ENCODE peak calls at places on chromosome 17, in six cellular contexts. Y is HCT116, K is GM12878, W is H1, E is SK-N-SH, U is HepG2. R is an unnamed sample.

GRCh38 chr17:55607736-55608341 is 96.6 kb upstream of the SMIM36 start:
- DNase-seq in Y (no peak), K (no peak), W (no peak), E (no peak), U (no peak), R (no peak)

GRCh38 chr17:80591788-80592187 is 47.1 kb downstream of the RPTOR start:
- DNase-seq in Y (no peak), K (no peak), W (no peak), E (no peak), U (no peak), R (no peak)

GRCh38 chr17:77214743-77215142 is 74.0 kb downstream of the SEC14L1 start:
- DNase-seq in Y (peak), K (no peak), W (peak), E (peak), U (peak), R (peak)

GRCh38 chr17:58046230-58047094 is 36.8 kb upstream of the DYNLL2 start:
- DNase-seq in Y (no peak), K (no peak), W (no peak), E (no peak), U (no peak), R (no peak)

GRCh38 chr17:67246398-67246647 is 1.3 kb upstream of the HELZ start:
- DNase-seq in Y (no peak), K (no peak), W (no peak), E (peak), U (no peak), R (no peak)

GRCh38 chr17:43834106-43834505 is 1.2 kb upstream of the MPP3 start:
- DNase-seq in Y (no peak), K (no peak), W (no peak), E (no peak), U (no peak), R (no peak)

GRCh38 chr17:51701501-51701900 is 441.2 kb downstream of the UTP18 start:
- DNase-seq in Y (no peak), K (no peak), W (no peak), E (no peak), U (no peak), R (no peak)

GRCh38 chr17:78825696-78826095 is 14.9 kb downstream of the USP36 start:
- DNase-seq in Y (no peak), K (no peak), W (no peak), E (no peak), U (no peak), R (no peak)

GRCh38 chr17:53792997-53793396 is 29.7 kb upstream of the KIF2B start:
- DNase-seq in Y (no peak), K (no peak), W (no peak), E (no peak), U (no peak), R (no peak)

GRCh38 chr17:67500261-67500660 is 123.2 kb downstream of the PITPNC1 start:
- DNase-seq in Y (no peak), K (no peak), W (no peak), E (no peak), U (no peak), R (no peak)

GRCh38 chr17:19686400-19687090 is 29.8 kb downstream of the SLC47A2 start:
- DNase-seq in Y (no peak), K (no peak), W (no peak), E (no peak), U (peak), R (no peak)

GRCh38 chr17:33055746-33056145 is 64.1 kb downstream of the SPACA3 start:
- DNase-seq in Y (no peak), K (no peak), W (no peak), E (no peak), U (no peak), R (no peak)

GRCh38 chr17:50686494-50687199 is 21.1 kb downstream of the ANKRD40 start:
- DNase-seq in Y (peak), K (no peak), W (no peak), E (no peak), U (peak), R (no peak)

GRCh38 chr17:58564971-58565370 is 50.5 kb upstream of the MTMR4 start:
- DNase-seq in Y (no peak), K (no peak), W (no peak), E (no peak), U (no peak), R (no peak)

GRCh38 chr17:32660496-32660895 is 173.7 kb downstream of the CDK5R1 start:
- DNase-seq in Y (no peak), K (no peak), W (no peak), E (no peak), U (no peak), R (no peak)

GRCh38 chr17:61128671-61129115 is 270.9 kb upstream of the TBX2 start:
- DNase-seq in Y (no peak), K (no peak), W (no peak), E (no peak), U (no peak), R (no peak)

GRCh38 chr17:60091908-60092331 is 13.2 kb upstream of the HEATR6 start:
- DNase-seq in Y (no peak), K (no peak), W (no peak), E (no peak), U (no peak), R (no peak)

GRCh38 chr17:72691601-72692000 is 400.9 kb downstream of the SLC39A11 start:
- DNase-seq in Y (no peak), K (no peak), W (no peak), E (no peak), U (no peak), R (no peak)

GRCh38 chr17:50596191-50597037 is 35.9 kb downstream of the CACNA1G start:
- DNase-seq in Y (no peak), K (no peak), W (peak), E (no peak), U (no peak), R (no peak)

GRCh38 chr17:61996916-61997605 is 68.0 kb downstream of the MED13 start:
- DNase-seq in Y (no peak), K (no peak), W (no peak), E (no peak), U (no peak), R (no peak)

GRCh38 chr17:62648247-62648953 is 20.9 kb downstream of the MRC2 start:
- DNase-seq in Y (no peak), K (no peak), W (no peak), E (no peak), U (no peak), R (no peak)

GRCh38 chr17:880074-880870 is 98.1 kb downstream of the MRM3 start:
- DNase-seq in Y (no peak), K (no peak), W (no peak), E (no peak), U (no peak), R (no peak)

GRCh38 chr17:13346592-13346991 is 255.1 kb downstream of the HS3ST3A1 start:
- DNase-seq in Y (no peak), K (no peak), W (no peak), E (no peak), U (no peak), R (no peak)

GRCh38 chr17:13350466-13350865 is 251.3 kb downstream of the HS3ST3A1 start:
- DNase-seq in Y (no peak), K (no peak), W (no peak), E (no peak), U (no peak), R (no peak)

GRCh38 chr17:13351046-13351445 is 250.7 kb downstream of the HS3ST3A1 start:
- DNase-seq in Y (no peak), K (no peak), W (no peak), E (no peak), U (no peak), R (no peak)

GRCh38 chr17:13346996-13347762 is 254.6 kb downstream of the HS3ST3A1 start:
- DNase-seq in Y (peak), K (no peak), W (no peak), E (no peak), U (peak), R (no peak)

GRCh38 chr17:13346081-13346533 is 255.6 kb downstream of the HS3ST3A1 start:
- DNase-seq in Y (no peak), K (no peak), W (no peak), E (no peak), U (no peak), R (no peak)
- TF ChIP-seq JUND in Y (no peak), K (no peak), W (no peak), E (no peak), U (no peak), R (no peak)

DNA sequence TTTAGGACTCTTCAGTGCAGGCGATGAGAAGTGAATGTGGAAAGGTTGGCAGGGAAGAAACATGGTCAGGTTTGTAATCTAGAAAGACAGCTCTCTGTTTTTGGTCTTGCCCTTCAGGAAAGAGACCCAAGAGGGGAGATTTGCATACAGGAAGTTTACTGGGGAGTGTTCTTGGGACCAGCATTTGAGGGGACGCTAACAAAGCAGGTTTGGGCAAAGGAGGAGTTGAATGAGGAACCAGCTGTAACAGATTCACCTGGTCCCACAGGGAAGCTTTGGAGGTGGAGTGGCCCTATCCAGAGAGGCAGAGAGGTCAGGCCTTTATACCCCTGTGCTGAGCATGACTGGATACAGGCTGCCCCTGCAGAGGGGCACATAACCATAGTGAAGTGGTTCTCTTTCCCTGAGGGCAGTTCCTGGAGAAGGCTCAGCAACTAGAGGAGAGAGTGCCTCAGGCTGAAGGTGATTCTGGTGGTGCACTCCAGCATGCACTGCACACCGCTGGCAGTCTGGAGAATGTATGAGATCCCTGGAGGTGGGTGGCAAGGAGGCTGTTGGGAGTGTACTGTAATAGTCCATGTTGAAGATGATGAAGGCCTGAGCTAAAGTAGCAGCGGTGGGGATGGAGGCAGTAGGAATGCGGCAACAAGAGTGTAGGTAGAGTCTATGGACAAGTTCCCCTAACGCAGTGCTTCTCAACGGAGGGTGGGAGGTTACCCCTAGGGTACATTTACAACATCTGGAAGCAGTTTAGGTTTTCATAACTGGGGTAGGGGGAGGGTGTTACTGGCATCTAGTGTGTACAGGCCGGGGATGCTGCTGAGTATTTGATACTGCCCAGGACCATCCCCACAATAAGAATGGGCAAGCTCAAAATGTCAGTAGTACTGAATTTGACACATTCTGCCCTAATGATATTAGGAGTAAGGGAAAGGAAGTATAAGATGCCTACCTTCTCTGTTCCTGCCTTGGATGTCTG is 37.2 kb downstream of the MAP2K6 start:
- DNase-seq in Y (no peak), K (no peak), W (no peak), E (peak), U (no peak), R (no peak)
- TF ChIP-seq JUND in Y (no peak), K (no peak), W (no peak), E (no peak), U (no peak), R (no peak)

DNA sequence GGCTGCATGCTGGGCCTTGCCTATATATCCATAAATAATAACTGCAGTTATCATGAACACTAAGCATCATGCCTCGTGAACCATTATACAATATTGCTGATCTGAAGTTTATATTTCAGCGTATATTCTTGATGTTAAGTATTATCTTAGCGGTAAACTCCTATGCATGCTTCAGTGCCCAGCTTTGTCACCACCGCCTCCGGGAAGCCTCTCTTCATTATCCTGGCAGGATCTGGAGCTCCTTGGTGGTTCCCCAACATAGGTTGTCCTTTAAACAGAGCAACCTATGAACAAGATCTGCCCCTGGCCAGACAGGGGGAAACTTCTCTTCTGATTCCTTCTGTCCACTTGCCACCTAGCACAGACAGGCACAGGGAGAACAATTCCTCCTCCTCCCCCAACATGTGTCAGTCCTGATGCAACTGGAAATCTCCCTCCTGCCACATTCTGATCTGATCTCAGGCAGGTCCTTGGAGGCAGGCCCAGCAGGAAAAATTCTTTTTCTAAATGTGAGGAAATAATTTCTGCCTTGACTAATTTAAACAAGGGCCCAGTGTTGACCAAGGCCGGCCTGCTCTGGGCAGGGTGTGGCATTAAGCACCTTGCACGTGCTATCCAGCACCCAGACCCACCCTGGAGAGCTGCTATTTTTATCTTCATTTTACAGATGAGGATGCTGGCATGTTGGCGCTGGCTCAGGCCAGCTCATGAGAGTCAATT is 22.4 kb downstream of the SPNS2 start:
- DNase-seq in Y (no peak), K (no peak), W (no peak), E (no peak), U (no peak), R (no peak)
- TF ChIP-seq JUND in Y (no peak), K (no peak), W (no peak), E (no peak), U (no peak), R (no peak)

DNA sequence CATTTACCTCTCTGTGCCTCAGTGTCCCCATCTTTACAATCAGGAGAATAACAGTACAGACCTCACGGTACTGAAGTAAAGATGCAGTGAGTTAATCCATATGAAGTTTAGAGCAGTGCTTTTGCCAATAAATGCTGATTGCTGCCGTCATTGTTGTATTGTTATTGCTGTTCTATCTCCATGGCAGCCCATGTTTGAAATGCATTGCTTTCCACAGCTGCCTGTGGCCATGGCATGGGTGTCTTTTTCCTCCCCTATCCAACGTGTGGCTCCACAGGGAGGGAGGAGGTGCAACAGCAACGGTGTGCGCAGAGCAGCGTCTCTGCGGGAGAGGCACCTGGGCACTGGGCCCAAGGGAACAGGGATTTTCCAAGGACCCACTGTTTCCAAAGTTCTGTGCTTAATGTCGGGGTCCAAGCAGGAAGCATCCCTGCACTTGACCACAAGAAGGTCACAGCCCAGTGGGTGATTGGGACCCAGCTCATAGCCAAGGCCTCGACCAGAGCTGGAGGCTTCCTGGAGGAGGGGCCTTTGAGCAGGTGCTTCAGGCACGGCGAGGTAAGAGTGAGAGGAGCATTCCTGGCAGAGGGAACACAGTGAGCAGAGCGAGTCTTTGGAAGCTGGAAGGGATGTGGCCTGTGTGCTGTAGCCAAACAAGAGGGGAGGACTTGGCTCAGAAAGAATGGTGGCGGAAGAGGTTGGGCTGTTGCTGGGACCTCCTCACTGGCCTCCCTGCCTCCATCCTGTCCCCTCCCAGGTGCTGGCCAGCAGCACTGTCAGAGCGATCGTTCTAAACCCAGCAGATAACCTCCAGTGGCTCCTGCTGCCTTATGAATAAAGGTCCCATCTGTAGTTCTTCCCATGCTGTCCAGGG is 3.9 kb downstream of the RAI1 start:
- DNase-seq in Y (no peak), K (no peak), W (no peak), E (peak), U (no peak), R (peak)
- TF ChIP-seq JUND in Y (no peak), K (no peak), W (no peak), E (no peak), U (no peak), R (no peak)

GRCh38 chr17:44978807-44979206 is 10.7 kb upstream of the C1QL1 start:
- DNase-seq in Y (no peak), K (no peak), W (no peak), E (no peak), U (no peak), R (no peak)

GRCh38 chr17:44977740-44978584 is 9.9 kb upstream of the C1QL1 start:
- DNase-seq in Y (no peak), K (no peak), W (no peak), E (no peak), U (no peak), R (no peak)

GRCh38 chr17:44982113-44982702 is 14.1 kb upstream of the C1QL1 start:
- DNase-seq in Y (no peak), K (no peak), W (no peak), E (no peak), U (no peak), R (no peak)

GRCh38 chr17:44981221-44981968 is 13.3 kb upstream of the C1QL1 start:
- DNase-seq in Y (no peak), K (no peak), W (no peak), E (no peak), U (peak), R (peak)

DNA sequence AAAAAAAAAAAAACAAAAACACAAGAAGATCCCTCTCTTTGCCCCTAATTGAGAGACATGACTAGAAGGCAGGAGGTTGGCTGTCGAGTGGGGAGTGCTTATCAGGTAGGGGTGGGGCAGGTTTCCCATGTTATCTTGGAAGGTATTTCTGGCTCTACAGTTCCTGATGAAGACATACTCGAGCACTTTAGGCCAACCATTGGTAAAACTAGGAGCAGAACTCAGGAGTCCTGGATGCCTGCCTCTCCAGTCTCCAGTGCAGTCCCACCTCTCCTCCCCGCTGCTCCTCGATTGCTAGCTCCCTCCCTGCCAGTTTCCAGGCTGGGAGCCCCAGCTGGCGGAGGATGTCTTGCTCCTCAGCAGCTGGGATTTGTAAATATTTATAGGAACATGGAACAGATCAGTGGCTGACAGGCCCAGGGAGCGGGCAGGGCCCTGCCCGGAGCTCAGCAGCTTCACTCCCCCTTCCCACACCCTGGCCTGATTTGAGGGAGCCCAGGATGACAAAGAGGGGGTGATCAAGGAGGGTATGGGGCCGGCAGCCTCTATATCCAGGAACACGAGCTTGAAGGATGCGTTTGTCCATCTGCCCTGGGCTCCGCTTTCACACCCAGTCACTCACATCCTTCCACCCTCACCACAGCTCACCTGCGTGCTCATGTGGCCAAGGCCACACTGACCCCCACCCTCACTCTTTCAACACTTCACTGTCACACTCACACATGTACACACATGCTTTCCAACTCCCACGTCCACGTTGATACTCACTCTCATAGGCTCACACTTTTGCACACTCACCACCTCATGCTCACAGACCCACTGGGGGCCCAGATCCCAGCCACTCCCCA is 11.5 kb upstream of the C1QL1 start:
- DNase-seq in Y (no peak), K (no peak), W (no peak), E (no peak), U (no peak), R (no peak)
- TF ChIP-seq JUND in Y (no peak), K (no peak), W (no peak), E (no peak), U (no peak), R (no peak)

GRCh38 chr17:7216242-7217112 is 3.2 kb downstream of the DLG4 start:
- DNase-seq in Y (no peak), K (no peak), W (no peak), E (no peak), U (no peak), R (no peak)

GRCh38 chr17:7218774-7219173 is 862 bp downstream of the DLG4 start:
- DNase-seq in Y (no peak), K (no peak), W (no peak), E (no peak), U (no peak), R (no peak)

GRCh38 chr17:7218166-7218565 is 1.5 kb downstream of the DLG4 start:
- DNase-seq in Y (no peak), K (no peak), W (no peak), E (no peak), U (no peak), R (no peak)

GRCh38 chr17:7215652-7216139 is 3.9 kb downstream of the DLG4 start:
- DNase-seq in Y (no peak), K (no peak), W (no peak), E (peak), U (no peak), R (no peak)

GRCh38 chr17:7217113-7217987 is 2.3 kb downstream of the DLG4 start:
- DNase-seq in Y (no peak), K (no peak), W (no peak), E (peak), U (no peak), R (peak)
- TF ChIP-seq JUND in Y (no peak), K (no peak), W (no peak), E (no peak), U (no peak), R (no peak)

GRCh38 chr17:64641499-64641898 is 20.6 kb downstream of the SMURF2 start:
- DNase-seq in Y (no peak), K (no peak), W (no peak), E (peak), U (no peak), R (no peak)
- TF ChIP-seq JUND in Y (no peak), K (no peak), W (no peak), E (no peak), U (no peak), R (no peak)

R was measured in T47D.